ENCODE peak calls at places on chromosomes 2 and 18, in eight cellular contexts. B is RWPE2, R is lower lobe of right lung, Q is gastrocnemius medialis, O is psoas muscle, X is Peyer's patch, A is stomach, Z is DND-41. N is an unnamed sample.

GRCh38 chr2:168118733-168119518 is 128.5 kb downstream of the STK39 start:
- DNase-seq in B (no peak), R (no peak), Q (no peak), O (no peak), X (no peak), A (no peak), Z (peak; percentile 15), N (no peak)

GRCh38 chr2:204984421-204984925 is 439.2 kb downstream of the PARD3B start:
- DNase-seq in B (no peak), R (no peak), Q (no peak), O (no peak), X (no peak), A (no peak), Z (no peak), N (no peak)

GRCh38 chr2:98015681-98016080 is 19.9 kb upstream of the TMEM131 start:
- DNase-seq in B (no peak), R (no peak), Q (no peak), O (no peak), X (no peak), A (no peak), Z (no peak), N (no peak)

GRCh38 chr2:28726177-28726576 is 25.5 kb upstream of the PPP1CB start:
- DNase-seq in B (no peak), R (no peak), Q (no peak), O (no peak), X (no peak), A (no peak), Z (no peak), N (peak; percentile 62)

GRCh38 chr2:132668189-132668833 is 1.7 kb downstream of the LYPD1 start:
- DNase-seq in B (no peak), R (no peak), Q (no peak), O (no peak), X (no peak), A (no peak), Z (no peak), N (no peak)

GRCh38 chr18:46324556-46324955 is 220.4 kb downstream of the HAUS1 start:
- DNase-seq in B (no peak), R (no peak), Q (no peak), O (no peak), X (no peak), A (no peak), Z (peak; percentile 34), N (no peak)

GRCh38 chr2:85504434-85505261 is 34.3 kb upstream of the MAT2A start:
- DNase-seq in B (peak; percentile 93), R (no peak), Q (peak; percentile 89), O (peak; percentile 77), X (no peak), A (peak; percentile 26), Z (no peak), N (peak; percentile 53)

GRCh38 chr18:58867281-58867961 is 2.7 kb downstream of the ZNF532 start:
- DNase-seq in B (no peak), R (no peak), Q (no peak), O (no peak), X (no peak), A (no peak), Z (no peak), N (peak; percentile 34)

GRCh38 chr2:218569661-218570500 is 1.2 kb downstream of the CNOT9 start:
- DNase-seq in B (no peak), R (no peak), Q (peak; percentile 27), O (no peak), X (no peak), A (peak; percentile 40), Z (peak; percentile 23), N (no peak)

GRCh38 chr2:38194751-38195150 is 118.8 kb upstream of the CYP1B1 start:
- DNase-seq in B (no peak), R (no peak), Q (no peak), O (no peak), X (no peak), A (no peak), Z (no peak), N (no peak)

GRCh38 chr18:58269931-58270330 is 225.9 kb downstream of the NEDD4L start:
- DNase-seq in B (no peak), R (no peak), Q (no peak), O (no peak), X (no peak), A (peak; percentile 61), Z (no peak), N (peak; percentile 33)

GRCh38 chr2:196444442-196444841 is 195.1 kb upstream of the CCDC150 start:
- DNase-seq in B (no peak), R (no peak), Q (no peak), O (no peak), X (no peak), A (no peak), Z (no peak), N (no peak)

GRCh38 chr18:79983253-79983652 is 5.1 kb downstream of the TXNL4A start:
- DNase-seq in B (no peak), R (no peak), Q (no peak), O (no peak), X (no peak), A (no peak), Z (no peak), N (peak; percentile 43)

GRCh38 chr18:8821531-8821930 is 116.2 kb downstream of the MTCL1 start:
- DNase-seq in B (no peak), R (no peak), Q (no peak), O (no peak), X (no peak), A (no peak), Z (no peak), N (no peak)

GRCh38 chr2:70471129-70471528 is 82.5 kb downstream of the TGFA start:
- DNase-seq in B (no peak), R (no peak), Q (no peak), O (no peak), X (no peak), A (no peak), Z (no peak), N (no peak)

GRCh38 chr2:72933646-72934151 is 16.4 kb downstream of the EMX1 start:
- DNase-seq in B (no peak), R (no peak), Q (no peak), O (no peak), X (peak; percentile 61), A (no peak), Z (no peak), N (no peak)

GRCh38 chr2:157076526-157077161 is 180.9 kb upstream of the GALNT5 start:
- DNase-seq in B (no peak), R (no peak), Q (no peak), O (no peak), X (no peak), A (no peak), Z (no peak), N (no peak)

GRCh38 chr18:55382277-55382805 is 205.7 kb downstream of the TCF4 start:
- DNase-seq in B (no peak), R (no peak), Q (no peak), O (no peak), X (no peak), A (no peak), Z (no peak), N (no peak)

GRCh38 chr18:30582078-30582477 is 460.5 kb downstream of the DSC3 start:
- DNase-seq in B (no peak), R (no peak), Q (no peak), O (no peak), X (no peak), A (no peak), Z (no peak), N (no peak)

GRCh38 chr18:10475633-10476388 is 21.4 kb downstream of the APCDD1 start:
- DNase-seq in B (no peak), R (no peak), Q (no peak), O (no peak), X (no peak), A (no peak), Z (no peak), N (no peak)

GRCh38 chr18:48607049-48607984 is 68.5 kb downstream of the CTIF start:
- DNase-seq in B (no peak), R (no peak), Q (no peak), O (peak; percentile 60), X (no peak), A (no peak), Z (no peak), N (peak; percentile 40)

GRCh38 chr2:134466141-134466540 is 212.3 kb downstream of the MGAT5 start:
- DNase-seq in B (no peak), R (no peak), Q (no peak), O (no peak), X (no peak), A (peak; percentile 46), Z (peak; percentile 47), N (no peak)

GRCh38 chr18:75227535-75227934 is 16.9 kb downstream of the TSHZ1 start:
- DNase-seq in B (no peak), R (no peak), Q (no peak), O (no peak), X (no peak), A (no peak), Z (no peak), N (no peak)

GRCh38 chr2:27249891-27250651 is 12.8 kb downstream of the SLC30A3 start:
- DNase-seq in B (no peak), R (peak; percentile 68), Q (no peak), O (peak; percentile 57), X (peak; percentile 65), A (peak; percentile 60), Z (no peak), N (peak; percentile 64)

GRCh38 chr18:13553449-13553848 is 172.9 kb downstream of the FAM210A start:
- DNase-seq in B (no peak), R (no peak), Q (no peak), O (no peak), X (no peak), A (no peak), Z (no peak), N (no peak)

GRCh38 chr18:10234912-10235439 is 219.5 kb upstream of the APCDD1 start:
- DNase-seq in B (no peak), R (no peak), Q (no peak), O (no peak), X (no peak), A (no peak), Z (no peak), N (no peak)

GRCh38 chr2:88563134-88563533 is 64.1 kb downstream of the EIF2AK3 start:
- DNase-seq in B (no peak), R (no peak), Q (no peak), O (no peak), X (no peak), A (no peak), Z (no peak), N (no peak)

GRCh38 chr2:43228341-43228751 is 1.9 kb upstream of the ZFP36L2 start:
- DNase-seq in B (no peak), R (peak; percentile 25), Q (no peak), O (no peak), X (no peak), A (no peak), Z (no peak), N (no peak)
- H3K4me3 ChIP-seq in B (no peak overlapping the region), R (peak overlapping the region; percentile 95), Q (peak overlapping the region; percentile 94), O (peak overlapping the region; percentile 75), X (no peak overlapping the region), A (peak overlapping the region; percentile 96), Z (peak overlapping the region; percentile 84), N (no peak overlapping the region)

GRCh38 chr2:201122276-201122675 is 6.3 kb downstream of the CFLAR start:
- DNase-seq in B (no peak), R (no peak), Q (no peak), O (no peak), X (no peak), A (no peak), Z (no peak), N (no peak)
- H3K4me3 ChIP-seq in B (no peak overlapping the region), R (peak overlapping the region; percentile 77), Q (peak overlapping the region; percentile 95), O (peak overlapping the region; percentile 100), X (no peak overlapping the region), A (peak overlapping the region; percentile 4), Z (no peak overlapping the region), N (no peak overlapping the region)

GRCh38 chr2:189613077-189613636 is 32.6 kb upstream of the SLC40A1 start:
- DNase-seq in B (no peak), R (no peak), Q (peak; percentile 37), O (no peak), X (no peak), A (no peak), Z (no peak), N (peak; percentile 37)
- H3K4me3 ChIP-seq in B (no peak overlapping the region), R (peak overlapping the region; percentile 17), Q (peak overlapping the region; percentile 53), O (peak overlapping the region; percentile 62), X (no peak overlapping the region), A (peak overlapping the region; percentile 21), Z (no peak overlapping the region), N (no peak overlapping the region)

GRCh38 chr2:235665656-235666239 is 171.9 kb downstream of the AGAP1 start:
- DNase-seq in B (no peak), R (no peak), Q (no peak), O (no peak), X (no peak), A (no peak), Z (no peak), N (no peak)
- H3K4me3 ChIP-seq in B (no peak overlapping the region), R (peak overlapping the region; percentile 25), Q (peak overlapping the region; percentile 35), O (peak overlapping the region; percentile 48), X (no peak overlapping the region), A (peak overlapping the region; percentile 26), Z (no peak overlapping the region), N (no peak overlapping the region)